ENCODE peak calls at places on chromosomes 2 and 18, in seven cellular contexts. I is GM23338, J is HCT116, S is GM23248, A is hepatocyte, X is PC-3, Z is MM.1S. F is an unnamed sample.

GRCh38 chr2:68506170-68506569 is 38.8 kb downstream of the APLF start:
- DNase-seq in I (no peak), J (no peak), S (no peak), A (no peak), X (no peak), Z (no peak), F (no peak)

GRCh38 chr2:158305501-158305900 is 151.1 kb downstream of the CCDC148 start:
- DNase-seq in I (no peak), J (no peak), S (no peak), A (no peak), X (no peak), Z (no peak), F (no peak)

GRCh38 chr18:39841133-39842041 is 2113.6 kb upstream of the PIK3C3 start:
- DNase-seq in I (peak), J (peak), S (peak), A (peak), X (peak), Z (no peak), F (peak)

GRCh38 chr2:240397542-240397916 is 37.9 kb upstream of the GPC1 start:
- DNase-seq in I (no peak), J (no peak), S (no peak), A (no peak), X (no peak), Z (no peak), F (no peak)

GRCh38 chr2:54459037-54459441 is 2.9 kb downstream of the SPTBN1 start:
- DNase-seq in I (no peak), J (no peak), S (peak), A (no peak), X (peak), Z (no peak), F (no peak)

GRCh38 chr2:136008205-136008865 is 22.9 kb upstream of the DARS1 start:
- DNase-seq in I (no peak), J (no peak), S (no peak), A (no peak), X (no peak), Z (no peak), F (no peak)

GRCh38 chr2:135245055-135245454 is 193.0 kb downstream of the RAB3GAP1 start:
- DNase-seq in I (peak), J (peak), S (no peak), A (no peak), X (peak), Z (no peak), F (no peak)

GRCh38 chr2:158191076-158191566 is 89.4 kb downstream of the UPP2 start:
- DNase-seq in I (peak), J (peak), S (peak), A (no peak), X (no peak), Z (peak), F (peak)

GRCh38 chr2:74632209-74632938 is 15.8 kb downstream of the M1AP start:
- DNase-seq in I (peak), J (peak), S (peak), A (peak), X (peak), Z (no peak), F (peak)

GRCh38 chr2:209790066-209790728 is 18.6 kb downstream of the UNC80 start:
- DNase-seq in I (no peak), J (no peak), S (no peak), A (no peak), X (no peak), Z (peak), F (no peak)

GRCh38 chr2:106342801-106343200 is 125.4 kb downstream of the RGPD3 start:
- DNase-seq in I (no peak), J (no peak), S (no peak), A (no peak), X (no peak), Z (no peak), F (no peak)

GRCh38 chr2:73111300-73112025 is 1.3 kb downstream of the RAB11FIP5 start:
- DNase-seq in I (peak), J (peak), S (peak), A (peak), X (peak), Z (peak), F (peak)

GRCh38 chr18:31603335-31603734 is 11.7 kb downstream of the TTR start:
- DNase-seq in I (no peak), J (no peak), S (peak), A (no peak), X (no peak), Z (no peak), F (no peak)

GRCh38 chr2:2646312-2647051 is 315.4 kb upstream of the MYT1L start:
- DNase-seq in I (no peak), J (no peak), S (no peak), A (no peak), X (no peak), Z (peak), F (peak)

GRCh38 chr18:641224-641623 is 16.2 kb upstream of the TYMS start:
- DNase-seq in I (no peak), J (no peak), S (no peak), A (no peak), X (no peak), Z (no peak), F (no peak)

GRCh38 chr2:181285116-181285515 is 172.1 kb upstream of the ITGA4 start:
- DNase-seq in I (no peak), J (no peak), S (no peak), A (no peak), X (no peak), Z (no peak), F (no peak)

GRCh38 chr18:45670281-45670962 is 53.6 kb upstream of the SLC14A1 start:
- DNase-seq in I (no peak), J (no peak), S (peak), A (no peak), X (no peak), Z (no peak), F (no peak)

GRCh38 chr2:98921062-98921461 is 15.0 kb downstream of the CRACDL start:
- DNase-seq in I (no peak), J (no peak), S (no peak), A (no peak), X (no peak), Z (no peak), F (no peak)

GRCh38 chr2:172280820-172281454 is 146.4 kb upstream of the ITGA6 start:
- DNase-seq in I (no peak), J (no peak), S (no peak), A (no peak), X (no peak), Z (no peak), F (no peak)

GRCh38 chr2:186036862-186037449 is 298.4 kb downstream of the FSIP2 start:
- DNase-seq in I (no peak), J (no peak), S (no peak), A (no peak), X (no peak), Z (no peak), F (no peak)

GRCh38 chr2:6353669-6354068 is 512.0 kb downstream of the CMPK2 start:
- DNase-seq in I (no peak), J (no peak), S (no peak), A (no peak), X (no peak), Z (no peak), F (no peak)

GRCh38 chr2:8496617-8497016 is 185.2 kb upstream of the ID2 start:
- DNase-seq in I (no peak), J (no peak), S (no peak), A (no peak), X (no peak), Z (no peak), F (no peak)

GRCh38 chr2:69770193-69770702 is 28.3 kb downstream of the ANXA4 start:
- DNase-seq in I (no peak), J (peak), S (peak), A (peak), X (peak), Z (peak), F (no peak)

GRCh38 chr2:162582357-162582798 is 238.4 kb downstream of the GCA start:
- DNase-seq in I (no peak), J (no peak), S (no peak), A (peak), X (peak), Z (no peak), F (no peak)

GRCh38 chr2:162574615-162575452 is 230.9 kb downstream of the GCA start:
- DNase-seq in I (no peak), J (no peak), S (no peak), A (peak), X (no peak), Z (no peak), F (no peak)

GRCh38 chr2:162579169-162579568 is 235.2 kb downstream of the GCA start:
- DNase-seq in I (peak), J (no peak), S (no peak), A (no peak), X (no peak), Z (no peak), F (peak)

GRCh38 chr2:162581931-162582330 is 238.0 kb downstream of the GCA start:
- DNase-seq in I (no peak), J (no peak), S (no peak), A (no peak), X (no peak), Z (no peak), F (no peak)

DNA sequence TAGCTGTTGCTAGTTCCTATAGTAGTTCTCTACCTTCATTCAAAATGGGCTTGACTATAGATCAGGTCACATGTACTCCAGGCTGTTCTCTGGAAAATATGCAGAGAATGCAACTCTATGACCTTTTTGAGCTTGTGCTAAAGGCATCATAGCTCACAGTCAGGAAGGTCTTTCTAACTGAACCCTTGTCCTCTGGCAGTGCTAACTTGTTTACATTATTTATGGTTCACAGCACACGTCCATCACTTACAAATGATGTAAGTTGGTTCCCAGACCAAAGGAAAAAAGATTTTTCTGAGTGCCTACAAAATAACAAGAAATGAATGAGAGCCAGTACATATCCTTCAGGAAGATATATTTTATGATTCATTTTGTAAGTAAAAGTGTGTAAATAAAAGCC is 236.1 kb downstream of the GCA start:
- DNase-seq in I (peak), J (no peak), S (no peak), A (peak), X (no peak), Z (no peak), F (peak)
- TF ChIP-seq EZH2phosphoT487 in I (no peak), J (no peak), S (no peak), A (no peak), X (no peak), Z (no peak), F (no peak)

GRCh38 chr18:63965716-63966330 is 4.1 kb upstream of the SERPINB8 start:
- DNase-seq in I (no peak), J (no peak), S (peak), A (no peak), X (no peak), Z (no peak), F (no peak)

GRCh38 chr18:63963610-63964256 is 6.1 kb upstream of the SERPINB8 start:
- DNase-seq in I (peak), J (peak), S (peak), A (peak), X (peak), Z (peak), F (peak)

GRCh38 chr18:63961430-63961980 is 8.4 kb upstream of the SERPINB8 start:
- DNase-seq in I (no peak), J (no peak), S (no peak), A (no peak), X (no peak), Z (no peak), F (no peak)

GRCh38 chr18:63962137-63962536 is 7.7 kb upstream of the SERPINB8 start:
- DNase-seq in I (no peak), J (no peak), S (peak), A (no peak), X (peak), Z (no peak), F (no peak)

DNA sequence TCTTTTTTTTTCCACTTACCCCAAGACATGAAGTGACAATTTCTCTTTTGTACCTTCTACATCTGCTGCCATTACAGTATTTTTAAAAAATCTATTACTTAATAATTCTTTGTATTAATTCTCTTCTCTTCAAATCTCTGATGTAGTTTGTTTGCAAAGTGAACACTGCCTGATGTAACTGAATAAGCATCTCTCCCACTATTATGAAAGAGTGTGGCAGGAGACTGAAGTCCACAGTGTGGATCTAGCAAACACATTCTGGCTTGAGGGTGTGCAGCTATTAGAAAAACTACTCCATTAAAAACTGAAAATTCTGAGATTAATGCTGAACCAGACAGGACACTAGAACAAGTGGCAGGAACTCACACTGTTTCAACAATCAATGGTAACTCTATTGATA is 5.0 kb upstream of the SERPINB8 start:
- DNase-seq in I (no peak), J (no peak), S (peak), A (no peak), X (no peak), Z (no peak), F (no peak)
- TF ChIP-seq EZH2 in I (no peak), J (no peak), S (no peak), A (no peak), X (no peak), Z (no peak), F (no peak)

GRCh38 chr2:204177251-204177976 is 240.9 kb downstream of the ICOS start:
- DNase-seq in I (no peak), J (no peak), S (no peak), A (no peak), X (no peak), Z (no peak), F (no peak)
- H3K27ac ChIP-seq in I (no peak), J (no peak), S (no peak), A (no peak), X (no peak), Z (no peak), F (no peak)

DNA sequence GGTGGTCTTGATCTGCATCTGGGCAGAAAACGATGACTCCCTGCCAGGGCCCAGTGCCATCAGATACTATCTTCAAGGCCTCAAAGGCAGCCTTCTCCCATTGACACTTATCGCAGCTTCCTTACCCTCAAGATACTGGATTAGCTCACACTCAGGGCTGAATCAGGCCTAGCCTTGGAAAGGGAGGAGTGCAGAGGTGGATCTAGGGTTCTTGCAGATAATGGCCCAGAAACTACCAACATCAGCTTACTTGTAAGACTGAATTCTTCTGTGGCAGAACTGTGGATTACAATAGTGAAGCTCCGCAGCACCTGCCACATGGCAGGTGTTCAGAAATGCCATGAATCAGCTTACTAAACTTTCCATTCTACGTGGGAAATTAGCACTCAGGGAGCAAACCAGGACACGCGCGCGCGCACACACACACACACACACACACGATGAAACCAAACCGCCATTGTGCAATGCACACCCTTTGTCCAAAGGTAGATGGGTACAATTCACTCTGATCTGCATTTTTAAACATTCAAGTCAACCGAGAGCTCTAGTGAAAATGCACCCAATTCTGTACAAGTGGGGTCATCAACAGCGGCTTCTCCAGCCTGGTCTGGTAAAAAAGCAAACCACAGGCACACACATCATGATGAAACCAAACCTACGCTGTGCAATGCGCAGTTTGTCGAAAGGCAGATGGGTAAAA is 26.2 kb upstream of the TMEM182 start:
- DNase-seq in I (peak), J (no peak), S (no peak), A (peak), X (no peak), Z (no peak), F (peak)
- TF ChIP-seq EZH2phosphoT487 in I (no peak), J (no peak), S (no peak), A (no peak), X (no peak), Z (no peak), F (no peak)

GRCh38 chr18:22169011-22169888 is at the start of gene GATA6:
- DNase-seq in I (peak), J (peak), S (peak), A (peak), X (peak), Z (no peak), F (peak)

GRCh38 chr18:22169889-22170420 is 566 bp downstream of the GATA6 start:
- DNase-seq in I (peak), J (no peak), S (peak), A (no peak), X (peak), Z (no peak), F (no peak)

GRCh38 chr18:22167471-22168151 is 1.8 kb upstream of the GATA6 start:
- DNase-seq in I (peak), J (no peak), S (peak), A (peak), X (no peak), Z (no peak), F (peak)

GRCh38 chr18:22167091-22167470 is 2.3 kb upstream of the GATA6 start:
- DNase-seq in I (no peak), J (no peak), S (no peak), A (no peak), X (no peak), Z (no peak), F (peak)

DNA sequence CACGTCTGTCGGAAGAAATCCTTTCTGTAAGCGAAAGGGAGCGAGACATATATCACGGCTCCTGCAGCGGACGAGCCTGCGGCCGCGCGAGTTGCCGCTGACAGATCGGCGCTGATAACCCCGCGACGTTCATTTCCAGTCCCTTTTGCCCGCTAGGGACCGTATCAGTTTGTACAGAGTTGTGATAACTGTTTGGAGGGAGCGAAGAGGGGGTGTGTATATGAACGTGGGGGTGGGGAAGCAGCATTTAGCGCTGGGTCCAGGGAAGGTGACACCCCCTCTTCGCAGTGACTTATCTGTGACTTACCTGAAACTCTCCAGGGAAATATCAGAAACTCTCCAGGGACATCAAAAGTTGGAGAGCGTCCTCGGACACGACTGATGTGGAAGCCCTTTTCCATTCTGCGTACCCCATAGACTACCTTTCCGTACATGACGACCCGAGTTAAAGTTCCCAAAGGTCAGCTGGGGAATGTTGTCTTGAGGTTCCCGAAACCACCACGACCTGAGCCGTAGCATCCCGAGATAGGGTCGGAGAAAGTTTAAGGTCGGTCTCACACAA is 948 bp upstream of the GATA6 start:
- DNase-seq in I (peak), J (no peak), S (no peak), A (peak), X (peak), Z (no peak), F (peak)
- TF ChIP-seq EZH2 in I (peak), J (no peak), S (no peak), A (peak), X (no peak), Z (no peak), F (peak)

DNA sequence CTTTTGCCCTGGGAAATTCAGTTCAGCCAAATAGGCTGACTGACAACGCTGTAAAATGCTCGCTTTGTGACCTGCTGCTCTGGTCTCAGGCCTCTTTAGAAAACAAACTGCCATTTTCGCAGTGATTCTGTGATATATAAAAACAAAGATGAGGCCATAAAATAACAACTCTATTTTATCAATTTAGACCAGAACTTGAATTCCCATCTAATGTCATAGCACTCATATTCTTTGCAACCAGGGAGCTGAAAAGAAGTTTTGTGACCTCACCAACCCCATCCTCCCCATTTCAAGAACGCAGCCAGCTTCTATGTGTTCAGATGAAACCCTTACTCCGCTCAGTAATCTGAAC is 40.3 kb downstream of the TCF4 start:
- DNase-seq in I (no peak), J (no peak), S (no peak), A (no peak), X (no peak), Z (no peak), F (no peak)
- H3K27ac ChIP-seq in I (no peak), J (no peak), S (no peak), A (no peak), X (no peak), Z (no peak), F (no peak)

GRCh38 chr2:120860579-120860922 is 124.9 kb downstream of the GLI2 start:
- DNase-seq in I (no peak), J (no peak), S (no peak), A (no peak), X (no peak), Z (no peak), F (no peak)
- TF ChIP-seq EZH2phosphoT487 in I (no peak), J (no peak), S (no peak), A (no peak), X (no peak), Z (no peak), F (no peak)

F was measured in neural progenitor cell.